ENCODE peak calls at places on chromosome 3, in seven cellular contexts. One of them, this sample, is unnamed. For H3K4me1, the result is how much of the 10 kb centered on the place peaks cover.

GRCh38 chr3:39021465-39022274 is 30.1 kb downstream of the SCN11A start:
- DNase-seq in HepG2: no peak
- DNase-seq in H1: no peak
- DNase-seq in GM12878: no peak
- DNase-seq in endothelial cell of umbilical vein: no peak
- DNase-seq in K562: peak
- DNase-seq in HCT116: no peak
- DNase-seq in this sample: no peak

GRCh38 chr3:186217820-186218164 is 108.9 kb upstream of the ETV5 start:
- DNase-seq in HepG2: peak
- DNase-seq in H1: no peak
- DNase-seq in GM12878: peak
- DNase-seq in endothelial cell of umbilical vein: no peak
- DNase-seq in K562: no peak
- DNase-seq in HCT116: no peak
- DNase-seq in this sample: no peak

GRCh38 chr3:118688396-118688884 is 346.2 kb downstream of the IGSF11 start:
- DNase-seq in HepG2: no peak
- DNase-seq in H1: no peak
- DNase-seq in GM12878: no peak
- DNase-seq in endothelial cell of umbilical vein: no peak
- DNase-seq in K562: no peak
- DNase-seq in HCT116: peak
- DNase-seq in this sample: no peak

GRCh38 chr3:146134348-146135117 is 26.5 kb downstream of the PLOD2 start:
- DNase-seq in HepG2: peak
- DNase-seq in H1: no peak
- DNase-seq in GM12878: no peak
- DNase-seq in endothelial cell of umbilical vein: no peak
- DNase-seq in K562: no peak
- DNase-seq in HCT116: no peak
- DNase-seq in this sample: peak

GRCh38 chr3:25469609-25470008 is 41.5 kb downstream of the RARB start:
- DNase-seq in HepG2: no peak
- DNase-seq in H1: no peak
- DNase-seq in GM12878: no peak
- DNase-seq in endothelial cell of umbilical vein: no peak
- DNase-seq in K562: no peak
- DNase-seq in HCT116: no peak
- DNase-seq in this sample: no peak

GRCh38 chr3:197501496-197501878 is 54.3 kb downstream of the BDH1 start:
- DNase-seq in HepG2: peak
- DNase-seq in H1: no peak
- DNase-seq in GM12878: peak
- DNase-seq in endothelial cell of umbilical vein: no peak
- DNase-seq in K562: peak
- DNase-seq in HCT116: no peak
- DNase-seq in this sample: peak

GRCh38 chr3:127776347-127776746 is 46.0 kb downstream of the MGLL start:
- DNase-seq in HepG2: no peak
- DNase-seq in H1: no peak
- DNase-seq in GM12878: no peak
- DNase-seq in endothelial cell of umbilical vein: no peak
- DNase-seq in K562: no peak
- DNase-seq in HCT116: no peak
- DNase-seq in this sample: no peak

GRCh38 chr3:100720423-100720822 is 11.1 kb downstream of the TFG start:
- DNase-seq in HepG2: no peak
- DNase-seq in H1: peak
- DNase-seq in GM12878: no peak
- DNase-seq in endothelial cell of umbilical vein: no peak
- DNase-seq in K562: no peak
- DNase-seq in HCT116: no peak
- DNase-seq in this sample: peak

GRCh38 chr3:81300324-81300927 is 461.0 kb downstream of the GBE1 start:
- DNase-seq in HepG2: peak
- DNase-seq in H1: no peak
- DNase-seq in GM12878: no peak
- DNase-seq in endothelial cell of umbilical vein: no peak
- DNase-seq in K562: no peak
- DNase-seq in HCT116: no peak
- DNase-seq in this sample: no peak

GRCh38 chr3:195448205-195448875 is 5.5 kb upstream of the ACAP2 start:
- DNase-seq in HepG2: no peak
- DNase-seq in H1: no peak
- DNase-seq in GM12878: no peak
- DNase-seq in endothelial cell of umbilical vein: no peak
- DNase-seq in K562: no peak
- DNase-seq in HCT116: no peak
- DNase-seq in this sample: no peak

GRCh38 chr3:195453236-195453635 is 10.4 kb upstream of the ACAP2 start:
- DNase-seq in HepG2: no peak
- DNase-seq in H1: no peak
- DNase-seq in GM12878: no peak
- DNase-seq in endothelial cell of umbilical vein: no peak
- DNase-seq in K562: no peak
- DNase-seq in HCT116: no peak
- DNase-seq in this sample: no peak

GRCh38 chr3:195451373-195452000 is 8.7 kb upstream of the ACAP2 start:
- DNase-seq in HepG2: no peak
- DNase-seq in H1: no peak
- DNase-seq in GM12878: no peak
- DNase-seq in endothelial cell of umbilical vein: no peak
- DNase-seq in K562: no peak
- DNase-seq in HCT116: no peak
- DNase-seq in this sample: no peak

GRCh38 chr3:195447205-195447604 is 4.4 kb upstream of the ACAP2 start:
- DNase-seq in HepG2: no peak
- DNase-seq in H1: no peak
- DNase-seq in GM12878: no peak
- DNase-seq in endothelial cell of umbilical vein: no peak
- DNase-seq in K562: no peak
- DNase-seq in HCT116: no peak
- DNase-seq in this sample: no peak

DNA sequence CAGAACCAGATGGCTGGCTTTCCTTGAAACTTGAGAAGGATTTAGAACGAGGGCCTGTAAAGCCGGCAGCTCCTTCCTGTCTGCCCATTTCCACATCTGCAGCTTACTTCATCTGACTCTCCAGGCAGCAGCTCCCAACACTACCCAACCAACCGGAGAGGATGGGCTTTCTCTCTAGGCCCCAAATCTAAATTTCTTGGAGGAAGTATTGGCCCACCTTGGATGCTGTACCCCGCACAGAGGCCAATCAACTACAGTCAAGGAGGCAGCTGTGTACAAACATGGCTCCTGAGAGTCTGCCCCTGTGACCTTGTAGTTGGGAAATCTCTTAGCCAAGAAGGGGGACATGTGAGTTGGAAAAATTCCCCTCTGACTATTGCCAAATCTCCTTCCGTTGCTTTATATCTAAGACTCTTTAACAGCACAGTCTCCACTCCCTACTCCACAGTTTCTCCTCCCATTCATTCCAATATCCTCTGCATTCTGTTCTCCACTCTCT is 8.0 kb upstream of the ACAP2 start:
- DNase-seq in HepG2: no peak
- DNase-seq in H1: peak
- DNase-seq in GM12878: no peak
- DNase-seq in endothelial cell of umbilical vein: no peak
- DNase-seq in K562: no peak
- DNase-seq in HCT116: no peak
- DNase-seq in this sample: no peak
- TF ChIP-seq POLR2AphosphoS5 in HepG2: no peak
- TF ChIP-seq POLR2AphosphoS5 in H1: no peak
- TF ChIP-seq POLR2AphosphoS5 in GM12878: no peak
- TF ChIP-seq POLR2AphosphoS5 in endothelial cell of umbilical vein: no peak
- TF ChIP-seq POLR2AphosphoS5 in K562: no peak
- TF ChIP-seq POLR2AphosphoS5 in HCT116: no peak
- TF ChIP-seq POLR2AphosphoS5 in this sample: no peak

DNA sequence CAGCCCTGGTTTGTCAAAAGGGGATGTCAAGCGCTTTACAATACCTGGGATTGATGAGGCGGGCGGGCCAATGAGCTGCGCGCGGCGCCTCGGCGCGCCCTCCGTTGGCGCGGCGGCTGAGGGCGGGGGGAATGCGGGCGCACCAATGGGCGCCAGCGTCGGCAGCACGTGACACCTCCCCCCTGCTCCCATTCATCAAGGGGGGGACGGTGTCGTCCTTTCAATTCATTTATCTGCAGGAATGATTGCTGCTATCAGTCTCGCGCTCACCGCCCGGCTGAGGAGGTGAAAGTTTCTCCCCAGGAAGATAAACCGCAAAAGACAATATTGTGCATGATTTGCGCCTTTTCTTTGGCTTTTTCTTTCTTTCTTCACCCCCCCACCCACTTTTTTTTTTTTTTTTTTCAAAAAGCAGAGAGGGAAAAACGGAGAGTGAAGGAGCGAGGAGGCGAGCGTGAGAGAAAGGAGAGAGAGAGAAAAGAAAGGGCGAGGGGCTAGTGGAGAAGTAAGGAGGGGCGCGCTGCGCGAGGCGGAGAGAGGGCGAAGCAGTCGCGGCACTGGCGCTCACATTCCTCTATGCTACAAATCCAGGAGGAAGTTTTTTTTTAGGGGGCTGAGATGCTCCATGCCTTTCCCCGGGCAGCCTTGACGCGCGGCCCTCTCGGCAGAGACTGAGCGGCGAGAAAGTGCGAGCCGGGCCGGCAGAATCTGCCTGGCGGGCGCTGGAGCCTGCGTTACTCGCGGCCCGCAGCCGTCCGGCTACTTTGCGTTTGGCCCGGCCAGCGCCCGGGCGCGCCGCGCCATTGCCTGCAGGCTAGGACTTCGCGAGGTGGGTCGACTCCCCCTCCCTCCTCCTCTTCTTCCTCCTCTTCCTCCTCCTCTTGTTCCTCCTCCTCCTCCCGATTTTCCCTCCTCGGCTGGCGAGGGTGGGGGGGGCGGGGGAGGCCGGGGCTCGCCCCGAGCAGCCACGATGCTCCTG is at the start of gene ZIC1:
- DNase-seq in HepG2: no peak
- DNase-seq in H1: no peak
- DNase-seq in GM12878: no peak
- DNase-seq in endothelial cell of umbilical vein: no peak
- DNase-seq in K562: no peak
- DNase-seq in HCT116: no peak
- DNase-seq in this sample: peak
- TF ChIP-seq EZH2 in HepG2: no peak
- TF ChIP-seq EZH2 in H1: no peak
- TF ChIP-seq EZH2 in GM12878: no peak
- TF ChIP-seq EZH2 in endothelial cell of umbilical vein: peak
- TF ChIP-seq EZH2 in K562: no peak
- TF ChIP-seq EZH2 in HCT116: no peak
- TF ChIP-seq EZH2 in this sample: peak

GRCh38 chr3:170003881-170004356 is 33.9 kb upstream of the GPR160 start:
- DNase-seq in HepG2: peak
- DNase-seq in H1: no peak
- DNase-seq in GM12878: no peak
- DNase-seq in endothelial cell of umbilical vein: peak
- DNase-seq in K562: no peak
- DNase-seq in HCT116: no peak
- DNase-seq in this sample: no peak
- H3K4me1 ChIP-seq in HepG2: half or more
- H3K4me1 ChIP-seq in H1: under half
- H3K4me1 ChIP-seq in GM12878: under half
- H3K4me1 ChIP-seq in endothelial cell of umbilical vein: under half
- H3K4me1 ChIP-seq in K562: under half
- H3K4me1 ChIP-seq in HCT116: under half
- H3K4me1 ChIP-seq in this sample: under half

GRCh38 chr3:142886938-142887337 is 1.9 kb downstream of the PCOLCE2 start:
- DNase-seq in HepG2: no peak
- DNase-seq in H1: no peak
- DNase-seq in GM12878: no peak
- DNase-seq in endothelial cell of umbilical vein: no peak
- DNase-seq in K562: peak
- DNase-seq in HCT116: no peak
- DNase-seq in this sample: no peak

GRCh38 chr3:142889263-142890014 is 556 bp upstream of the PCOLCE2 start:
- DNase-seq in HepG2: no peak
- DNase-seq in H1: no peak
- DNase-seq in GM12878: no peak
- DNase-seq in endothelial cell of umbilical vein: peak
- DNase-seq in K562: no peak
- DNase-seq in HCT116: no peak
- DNase-seq in this sample: peak

GRCh38 chr3:142888484-142889262 is at the start of gene PCOLCE2:
- DNase-seq in HepG2: no peak
- DNase-seq in H1: peak
- DNase-seq in GM12878: no peak
- DNase-seq in endothelial cell of umbilical vein: peak
- DNase-seq in K562: peak
- DNase-seq in HCT116: peak
- DNase-seq in this sample: peak

GRCh38 chr3:142886021-142886420 is 2.9 kb downstream of the PCOLCE2 start:
- DNase-seq in HepG2: no peak
- DNase-seq in H1: no peak
- DNase-seq in GM12878: no peak
- DNase-seq in endothelial cell of umbilical vein: no peak
- DNase-seq in K562: no peak
- DNase-seq in HCT116: no peak
- DNase-seq in this sample: no peak

GRCh38 chr3:142888099-142888483 is 792 bp downstream of the PCOLCE2 start:
- DNase-seq in HepG2: no peak
- DNase-seq in H1: no peak
- DNase-seq in GM12878: no peak
- DNase-seq in endothelial cell of umbilical vein: peak
- DNase-seq in K562: no peak
- DNase-seq in HCT116: peak
- DNase-seq in this sample: peak
- TF ChIP-seq POLR2AphosphoS5 in HepG2: no peak
- TF ChIP-seq POLR2AphosphoS5 in H1: no peak
- TF ChIP-seq POLR2AphosphoS5 in GM12878: no peak
- TF ChIP-seq POLR2AphosphoS5 in endothelial cell of umbilical vein: no peak
- TF ChIP-seq POLR2AphosphoS5 in K562: no peak
- TF ChIP-seq POLR2AphosphoS5 in HCT116: peak
- TF ChIP-seq POLR2AphosphoS5 in this sample: no peak

DNA sequence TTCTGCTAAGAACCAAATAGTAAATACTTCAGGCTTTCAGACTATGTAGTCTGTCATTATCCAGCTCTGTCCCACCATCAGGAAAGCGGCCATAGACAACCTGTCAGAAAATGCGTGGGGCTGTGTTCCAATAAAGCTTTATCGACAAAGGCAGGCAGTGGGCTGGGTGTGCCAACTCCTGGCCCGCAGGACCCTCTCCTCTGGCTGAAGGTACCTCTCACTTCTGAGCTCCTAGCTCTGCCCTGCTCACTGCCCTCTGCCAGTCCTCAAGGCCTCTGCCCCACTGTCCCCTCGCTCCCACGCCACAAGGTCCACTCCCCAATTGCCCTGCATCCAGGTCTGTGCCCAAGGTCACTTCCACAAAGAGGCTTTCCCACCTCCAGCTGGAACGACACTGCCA is 20.0 kb downstream of the SSUH2 start:
- DNase-seq in HepG2: no peak
- DNase-seq in H1: no peak
- DNase-seq in GM12878: no peak
- DNase-seq in endothelial cell of umbilical vein: no peak
- DNase-seq in K562: no peak
- DNase-seq in HCT116: no peak
- DNase-seq in this sample: no peak
- TF ChIP-seq EZH2 in HepG2: no peak
- TF ChIP-seq EZH2 in H1: no peak
- TF ChIP-seq EZH2 in GM12878: no peak
- TF ChIP-seq EZH2 in endothelial cell of umbilical vein: no peak
- TF ChIP-seq EZH2 in K562: no peak
- TF ChIP-seq EZH2 in HCT116: no peak
- TF ChIP-seq EZH2 in this sample: no peak